ENCODE peak calls at places on chromosome 3, in ten cellular contexts. F, T, I, U, V, O, Y, Q, W and E are unnamed samples.

GRCh38 chr3:144677118-144677517 is 705.5 kb downstream of the DIPK2A start:
- DNase-seq in F (no peak), T (no peak), I (no peak), U (peak; percentile 38), V (no peak), O (no peak), Y (no peak), Q (peak; percentile 48), W (no peak), E (no peak)

GRCh38 chr3:186583820-186584219 is 13.3 kb downstream of the DNAJB11 start:
- DNase-seq in F (no peak), T (peak; percentile 24), I (no peak), U (peak; percentile 66), V (no peak), O (no peak), Y (no peak), Q (no peak), W (no peak), E (no peak)

GRCh38 chr3:13011369-13012227 is 61.6 kb downstream of the IQSEC1 start:
- DNase-seq in F (no peak), T (no peak), I (peak; percentile 75), U (no peak), V (peak; percentile 72), O (no peak), Y (peak; percentile 56), Q (no peak), W (peak; percentile 92), E (peak; percentile 82)

GRCh38 chr3:71066849-71067261 is 516.7 kb downstream of the FOXP1 start:
- DNase-seq in F (no peak), T (peak; percentile 82), I (no peak), U (peak; percentile 71), V (no peak), O (no peak), Y (no peak), Q (peak; percentile 53), W (peak; percentile 52), E (no peak)

GRCh38 chr3:123283074-123283473 is 81.3 kb downstream of the SEC22A start:
- DNase-seq in F (no peak), T (no peak), I (no peak), U (no peak), V (no peak), O (no peak), Y (no peak), Q (no peak), W (no peak), E (no peak)

GRCh38 chr3:129486057-129487035 is 42.1 kb upstream of the RHO start:
- DNase-seq in F (no peak), T (peak; percentile 64), I (peak; percentile 65), U (peak; percentile 82), V (no peak), O (no peak), Y (peak; percentile 72), Q (no peak), W (no peak), E (no peak)

GRCh38 chr3:107441617-107442016 is 64.4 kb downstream of the CCDC54 start:
- DNase-seq in F (no peak), T (no peak), I (no peak), U (peak; percentile 63), V (no peak), O (no peak), Y (no peak), Q (no peak), W (no peak), E (no peak)

GRCh38 chr3:122403489-122403888 is 12.4 kb downstream of the WDR5B start:
- DNase-seq in F (no peak), T (no peak), I (no peak), U (peak; percentile 93), V (no peak), O (no peak), Y (no peak), Q (no peak), W (no peak), E (no peak)

GRCh38 chr3:69445498-69445897 is 59.6 kb upstream of the FRMD4B start:
- DNase-seq in F (no peak), T (no peak), I (no peak), U (no peak), V (no peak), O (no peak), Y (no peak), Q (no peak), W (no peak), E (no peak)

GRCh38 chr3:24683511-24684384 is 189.1 kb upstream of the THRB start:
- DNase-seq in F (no peak), T (peak; percentile 83), I (no peak), U (peak; percentile 56), V (no peak), O (peak; percentile 36), Y (peak; percentile 40), Q (peak; percentile 61), W (no peak), E (no peak)

GRCh38 chr3:186400677-186401076 is 38.6 kb upstream of the DGKG start:
- DNase-seq in F (no peak), T (peak; percentile 23), I (no peak), U (peak; percentile 30), V (no peak), O (no peak), Y (no peak), Q (no peak), W (no peak), E (no peak)

GRCh38 chr3:8737823-8738222 is 4.2 kb downstream of the CAV3 start:
- DNase-seq in F (no peak), T (no peak), I (no peak), U (no peak), V (no peak), O (no peak), Y (no peak), Q (no peak), W (no peak), E (no peak)

DNA sequence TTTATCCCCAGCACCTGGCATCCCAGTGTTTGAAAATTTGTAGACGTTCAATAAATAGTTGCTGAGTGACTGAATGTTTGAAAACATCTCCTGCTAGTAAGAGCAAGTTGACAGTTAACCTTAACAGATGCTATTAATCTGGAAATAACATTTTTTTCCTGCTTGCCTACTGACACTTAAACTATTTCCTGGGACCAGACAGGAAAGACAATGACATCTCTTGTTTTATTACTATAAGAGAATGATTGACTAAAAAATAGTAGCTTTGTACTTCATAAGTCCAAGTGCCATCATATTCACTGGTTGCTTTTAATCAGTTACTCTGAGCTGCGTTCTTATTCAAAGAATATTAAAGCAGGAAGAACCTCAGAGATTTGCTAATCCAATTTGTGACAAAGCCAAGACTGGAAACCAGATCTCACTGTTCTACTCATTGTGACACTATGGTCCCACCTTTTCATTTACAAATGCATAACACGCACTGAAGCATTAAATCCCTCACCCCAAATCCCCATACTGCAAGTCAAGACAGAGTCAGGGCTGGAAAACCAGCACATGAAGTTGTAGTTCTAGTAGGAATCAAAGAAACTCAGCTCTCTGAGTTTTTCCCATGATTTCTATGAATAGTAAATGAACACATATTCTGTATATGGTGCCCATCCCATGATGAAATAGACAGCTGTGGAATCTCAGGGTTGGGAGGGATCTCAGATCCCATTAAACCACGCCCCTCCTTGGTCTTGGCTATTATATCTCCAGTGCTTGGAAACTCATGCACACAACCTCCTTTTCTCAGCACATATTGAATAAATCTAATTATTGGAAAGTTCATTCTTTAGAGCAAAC is 212.7 kb upstream of the P2RY1 start:
- DNase-seq in F (no peak), T (no peak), I (no peak), U (no peak), V (no peak), O (no peak), Y (no peak), Q (no peak), W (no peak), E (no peak)
- H3K27ac ChIP-seq in F (no peak overlapping the region), T (no peak overlapping the region), I (no peak overlapping the region), U (no peak overlapping the region), V (no peak overlapping the region), O (no peak overlapping the region), Y (no peak overlapping the region), Q (no peak overlapping the region), W (no peak overlapping the region), E (no peak overlapping the region)

GRCh38 chr3:172125963-172126403 is 86.6 kb downstream of the FNDC3B start:
- DNase-seq in F (no peak), T (peak; percentile 94), I (peak; percentile 61), U (peak; percentile 78), V (no peak), O (no peak), Y (no peak), Q (peak; percentile 56), W (no peak), E (no peak)
- H3K4me1 ChIP-seq in F (peaks cover 18% of the 10 kb centered on the region), T (peaks cover 8% of the 10 kb centered on the region), I (peaks cover 12% of the 10 kb centered on the region), U (peaks cover 33% of the 10 kb centered on the region), V (peaks cover 10% of the 10 kb centered on the region), O (peaks cover 65% of the 10 kb centered on the region), Y (peaks cover 11% of the 10 kb centered on the region), Q (peaks cover 54% of the 10 kb centered on the region), W (peaks cover 7% of the 10 kb centered on the region), E (peaks cover 48% of the 10 kb centered on the region)

GRCh38 chr3:27628029-27628750 is 93.9 kb downstream of the EOMES start:
- DNase-seq in F (no peak), T (peak; percentile 16), I (no peak), U (peak; percentile 21), V (no peak), O (no peak), Y (no peak), Q (peak; percentile 50), W (no peak), E (no peak)
- H3K4me3 ChIP-seq in F (no peak overlapping the region), T (no peak overlapping the region), I (no peak overlapping the region), U (no peak overlapping the region), V (no peak overlapping the region), O (no peak overlapping the region), Y (no peak overlapping the region), Q (no peak overlapping the region), W (no peak overlapping the region), E (no peak overlapping the region)

GRCh38 chr3:31871939-31872507 is 109.0 kb downstream of the OSBPL10 start:
- DNase-seq in F (no peak), T (no peak), I (no peak), U (no peak), V (no peak), O (no peak), Y (no peak), Q (no peak), W (no peak), E (no peak)

GRCh38 chr3:31877559-31877958 is 103.5 kb downstream of the OSBPL10 start:
- DNase-seq in F (no peak), T (no peak), I (no peak), U (no peak), V (no peak), O (no peak), Y (no peak), Q (no peak), W (no peak), E (no peak)

GRCh38 chr3:31873254-31873653 is 107.8 kb downstream of the OSBPL10 start:
- DNase-seq in F (no peak), T (no peak), I (no peak), U (peak; percentile 23), V (no peak), O (no peak), Y (no peak), Q (no peak), W (no peak), E (no peak)

GRCh38 chr3:31878231-31878838 is 102.7 kb downstream of the OSBPL10 start:
- DNase-seq in F (no peak), T (no peak), I (no peak), U (peak; percentile 76), V (no peak), O (no peak), Y (no peak), Q (no peak), W (no peak), E (no peak)

DNA sequence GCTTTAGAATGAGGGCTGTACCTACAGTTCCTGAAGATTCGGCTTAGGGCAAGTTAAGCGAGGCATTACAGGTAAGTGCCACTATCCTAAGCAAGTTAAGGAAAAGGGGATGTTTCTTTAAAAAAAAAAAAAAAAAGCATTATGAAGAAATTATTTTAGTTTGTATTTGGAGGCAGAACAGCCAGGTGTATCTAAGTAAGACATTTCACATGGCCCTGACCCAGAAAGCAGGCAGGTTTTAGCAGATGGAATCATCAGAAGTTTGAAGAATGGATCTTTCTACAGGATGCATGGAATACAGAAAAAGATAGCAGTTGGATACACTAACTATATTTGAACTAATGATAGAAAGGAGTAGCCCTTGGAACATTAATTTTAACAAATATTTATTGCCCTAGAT is 105.6 kb downstream of the OSBPL10 start:
- DNase-seq in F (no peak), T (no peak), I (no peak), U (no peak), V (no peak), O (no peak), Y (no peak), Q (no peak), W (no peak), E (no peak)
- H3K27ac ChIP-seq in F (no peak overlapping the region), T (no peak overlapping the region), I (no peak overlapping the region), U (no peak overlapping the region), V (no peak overlapping the region), O (no peak overlapping the region), Y (no peak overlapping the region), Q (no peak overlapping the region), W (no peak overlapping the region), E (no peak overlapping the region)